ENCODE peak calls at places on chromosome 11, in four cellular contexts. U is EL, V is NCI-H1105, Z is activated T-cell treated with anti-CD3 and anti-CD28 coated beads for 1 hour. A is an unnamed sample.

GRCh38 chr11:74791333-74792100 is 42.9 kb downstream of the RNF169 start:
- DNase-seq in U (no peak), V (no peak), Z (no peak), A (no peak)

GRCh38 chr11:104003491-104003890 is 32.9 kb upstream of the DDI1 start:
- DNase-seq in U (peak; percentile 35), V (no peak), Z (no peak), A (no peak)

GRCh38 chr11:93648168-93648567 is 13.3 kb upstream of the CEP295 start:
- DNase-seq in Z (no peak), V (no peak), U (no peak), A (no peak)

GRCh38 chr11:29009426-29009825 is 901.2 kb downstream of the METTL15 start:
- DNase-seq in Z (no peak), V (no peak), U (peak; percentile 66), A (no peak)

GRCh38 chr11:126061707-126062678 is 673 bp downstream of the CDON start:
- DNase-seq in U (peak; percentile 6), Z (peak; percentile 11), V (peak; percentile 76), A (peak; percentile 26)

GRCh38 chr11:22566293-22566692 is 59.3 kb downstream of the FANCF start:
- DNase-seq in U (no peak), V (no peak), Z (no peak), A (no peak)

GRCh38 chr11:8025816-8026215 is 38.7 kb downstream of the EIF3F start:
- DNase-seq in Z (no peak), U (peak; percentile 85), V (no peak), A (no peak)

GRCh38 chr11:20973959-20974358 is 304.6 kb downstream of the NELL1 start:
- DNase-seq in V (no peak), U (no peak), Z (no peak), A (no peak)

GRCh38 chr11:92225206-92225562 is 566 bp downstream of the FAT3 start:
- DNase-seq in U (peak; percentile 30), V (peak; percentile 50), Z (no peak), A (no peak)

GRCh38 chr11:12058425-12059115 is 50.1 kb upstream of the DKK3 start:
- DNase-seq in U (no peak), Z (no peak), V (no peak), A (no peak)

GRCh38 chr11:120178441-120179070 is 32.3 kb upstream of the OAF start:
- DNase-seq in U (peak; percentile 68), V (no peak), Z (no peak), A (no peak)

GRCh38 chr11:1888811-1889526 is 2.7 kb downstream of the PRR33 start:
- DNase-seq in Z (peak; percentile 62), V (no peak), U (no peak), A (peak; percentile 58)

GRCh38 chr11:64762916-64763803 is 3.4 kb upstream of the PYGM start:
- DNase-seq in U (peak; percentile 62), Z (no peak), V (no peak), A (no peak)

GRCh38 chr11:130146797-130147196 is 12.8 kb upstream of the ST14 start:
- DNase-seq in Z (no peak), V (no peak), U (no peak), A (no peak)

GRCh38 chr11:113014731-113015455 is 53.7 kb downstream of the NCAM1 start:
- DNase-seq in U (no peak), V (peak; percentile 53), Z (no peak), A (no peak)

GRCh38 chr11:108278546-108278945 is 55.7 kb downstream of the ATM start:
- DNase-seq in Z (no peak), V (no peak), U (no peak), A (no peak)

GRCh38 chr11:7314811-7315604 is 63.3 kb downstream of the SYT9 start:
- DNase-seq in V (no peak), U (no peak), Z (no peak), A (no peak)